ENCODE peak calls at places on chromosomes 16 and 17, in ten cellular contexts. B, M, S, J, U, P, I, L, X and F are unnamed samples. For H3K36me3 and H3K4me1, the result is how much of the 10 kb centered on the place peaks cover.

GRCh38 chr16:69107311-69107962 is 2.0 kb downstream of the HAS3 start:
- DNase-seq in B (no peak), M (peak), S (no peak), J (no peak), U (no peak), P (peak), I (peak), L (peak), X (peak), F (peak)

GRCh38 chr17:980406-981291 is 1.1 kb upstream of the NXN start:
- DNase-seq in B (peak), M (peak), S (peak), J (peak), U (no peak), P (peak), I (peak), L (peak), X (peak), F (peak)

GRCh38 chr17:44110823-44111633 is 12.4 kb downstream of the HDAC5 start:
- DNase-seq in B (peak), M (peak), S (peak), J (peak), U (peak), P (peak), I (peak), L (peak), X (peak), F (peak)

GRCh38 chr17:10532026-10532425 is 13.7 kb upstream of the MYH1 start:
- DNase-seq in B (no peak), M (no peak), S (no peak), J (no peak), U (no peak), P (no peak), I (no peak), L (no peak), X (no peak), F (no peak)

GRCh38 chr16:56295739-56296527 is 104.6 kb downstream of the GNAO1 start:
- DNase-seq in B (no peak), M (no peak), S (no peak), J (no peak), U (no peak), P (no peak), I (no peak), L (peak), X (no peak), F (no peak)

GRCh38 chr17:72021417-72022041 is 99.3 kb upstream of the SOX9 start:
- DNase-seq in B (peak), M (no peak), S (no peak), J (no peak), U (no peak), P (no peak), I (no peak), L (no peak), X (no peak), F (no peak)

GRCh38 chr17:68035131-68035522 is 408 bp upstream of the KPNA2 start:
- DNase-seq in B (peak), M (peak), S (peak), J (peak), U (peak), P (peak), I (peak), L (peak), X (peak), F (peak)

GRCh38 chr17:32878211-32878610 is 1.3 kb upstream of the MYO1D start:
- DNase-seq in B (no peak), M (peak), S (peak), J (no peak), U (no peak), P (peak), I (peak), L (no peak), X (no peak), F (peak)

GRCh38 chr17:77212833-77213777 is 72.3 kb downstream of the SEC14L1 start:
- DNase-seq in B (no peak), M (no peak), S (no peak), J (no peak), U (no peak), P (no peak), I (peak), L (peak), X (no peak), F (no peak)

GRCh38 chr17:33968350-33969044 is 286.6 kb upstream of the CCL2 start:
- DNase-seq in B (peak), M (peak), S (no peak), J (peak), U (no peak), P (no peak), I (no peak), L (no peak), X (peak), F (no peak)

GRCh38 chr16:15779664-15780351 is 77.0 kb downstream of the MYH11 start:
- DNase-seq in B (no peak), M (no peak), S (no peak), J (no peak), U (no peak), P (no peak), I (peak), L (no peak), X (no peak), F (no peak)

GRCh38 chr17:82297280-82297803 is 20.1 kb downstream of the CD7 start:
- DNase-seq in B (peak), M (peak), S (peak), J (peak), U (peak), P (peak), I (peak), L (no peak), X (no peak), F (peak)

GRCh38 chr17:72715906-72716572 is 376.4 kb downstream of the SLC39A11 start:
- DNase-seq in B (no peak), M (peak), S (no peak), J (no peak), U (no peak), P (no peak), I (no peak), L (no peak), X (no peak), F (no peak)

GRCh38 chr17:65191805-65192740 is 54.9 kb downstream of the RGS9 start:
- DNase-seq in B (no peak), M (peak), S (no peak), J (peak), U (no peak), P (no peak), I (no peak), L (no peak), X (no peak), F (no peak)

GRCh38 chr17:67461228-67461780 is 84.2 kb downstream of the PITPNC1 start:
- DNase-seq in B (no peak), M (no peak), S (no peak), J (no peak), U (no peak), P (no peak), I (no peak), L (no peak), X (peak), F (no peak)

GRCh38 chr17:8173871-8174322 is 2.3 kb downstream of the TMEM107 start:
- DNase-seq in B (peak), M (peak), S (no peak), J (no peak), U (no peak), P (no peak), I (no peak), L (no peak), X (peak), F (no peak)

DNA sequence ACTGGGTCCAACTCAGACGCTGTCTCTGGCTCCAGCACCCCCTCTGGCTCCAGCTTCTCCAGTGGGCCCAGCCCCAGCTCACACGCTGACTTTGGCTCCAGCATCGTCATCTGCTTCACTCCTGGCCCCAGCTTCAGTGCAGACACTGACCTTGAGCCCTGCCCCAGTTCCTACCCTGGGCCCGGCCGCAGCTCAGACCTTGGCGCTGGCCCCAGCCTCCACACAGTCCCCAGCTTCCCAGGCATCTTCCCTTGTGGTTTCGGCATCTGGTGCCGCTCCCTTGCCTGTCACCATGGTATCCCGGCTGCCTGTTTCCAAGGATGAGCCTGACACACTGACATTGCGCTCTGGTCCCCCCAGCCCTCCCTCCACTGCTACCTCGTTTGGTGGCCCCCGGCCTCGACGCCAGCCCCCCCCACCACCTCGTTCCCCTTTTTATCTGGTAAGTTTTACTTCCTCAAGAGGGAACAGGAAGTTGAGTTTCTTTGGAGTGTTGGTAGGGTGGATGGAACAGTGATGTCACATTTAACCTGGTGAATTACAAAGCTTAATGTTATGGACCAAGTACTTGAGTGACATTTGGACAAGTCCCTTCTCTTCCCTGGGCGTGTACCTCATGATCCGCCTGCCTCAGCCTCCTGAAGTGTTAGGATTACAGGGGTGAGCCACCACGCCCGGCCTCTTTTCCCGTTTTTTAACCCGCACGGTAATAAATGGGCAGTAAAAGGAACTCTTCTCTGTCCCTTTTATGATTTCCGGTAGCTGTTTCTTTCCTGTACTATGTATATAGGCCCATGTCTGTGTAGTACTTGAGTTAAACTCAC is 23.4 kb upstream of the PHKG2 start:
- DNase-seq in B (no peak), M (no peak), S (no peak), J (no peak), U (no peak), P (no peak), I (no peak), L (no peak), X (no peak), F (no peak)
- H3K36me3 ChIP-seq in B (half or more), M (half or more), S (under half), J (under half), U (half or more), P (half or more), I (under half), L (half or more), X (half or more), F (half or more)

GRCh38 chr16:2471016-2471652 is at the start of gene NTN3:
- DNase-seq in B (peak), M (peak), S (no peak), J (peak), U (no peak), P (no peak), I (no peak), L (peak), X (peak), F (no peak)
- H3K4me3 ChIP-seq in B (peak), M (peak), S (no peak), J (no peak), U (peak), P (peak), I (no peak), L (peak), X (no peak), F (no peak)

DNA sequence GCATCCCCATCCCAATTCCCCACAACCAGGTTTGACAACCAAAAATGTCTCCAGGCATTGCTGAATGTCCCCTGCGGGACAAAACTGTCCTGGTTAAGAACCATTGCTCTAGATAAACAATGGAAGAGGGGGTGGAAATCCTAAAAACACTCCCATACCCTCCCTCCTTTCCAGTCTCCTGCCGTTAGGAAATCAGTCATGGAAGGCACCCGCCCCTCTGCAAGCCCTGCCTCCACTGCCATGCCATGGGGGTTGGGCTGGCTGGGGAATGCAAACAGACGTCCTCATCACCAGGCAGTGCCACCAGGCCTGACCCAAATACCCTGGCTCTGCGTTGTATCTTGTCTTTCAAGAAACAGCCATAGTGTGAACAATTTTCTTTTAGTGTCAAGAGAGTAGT is 57.5 kb downstream of the CYTH1 start:
- DNase-seq in B (no peak), M (no peak), S (no peak), J (no peak), U (no peak), P (peak), I (no peak), L (no peak), X (peak), F (no peak)
- H3K4me1 ChIP-seq in B (half or more), M (under half), S (under half), J (half or more), U (under half), P (half or more), I (under half), L (under half), X (under half), F (under half)

GRCh38 chr17:16117149-16117548 is 98.2 kb downstream of the NCOR1 start:
- DNase-seq in B (no peak), M (no peak), S (no peak), J (no peak), U (no peak), P (no peak), I (no peak), L (no peak), X (no peak), F (no peak)
- H3K36me3 ChIP-seq in B (half or more), M (half or more), S (under half), J (under half), U (half or more), P (half or more), I (under half), L (half or more), X (half or more), F (under half)

GRCh38 chr17:55423535-55423934 is 1.9 kb upstream of the MMD start:
- DNase-seq in B (no peak), M (no peak), S (no peak), J (no peak), U (no peak), P (no peak), I (no peak), L (no peak), X (no peak), F (no peak)
- H3K4me3 ChIP-seq in B (peak), M (no peak), S (no peak), J (no peak), U (no peak), P (no peak), I (no peak), L (no peak), X (no peak), F (no peak)

GRCh38 chr16:75114946-75115825 is 1.4 kb downstream of the LDHD start:
- DNase-seq in B (no peak), M (no peak), S (no peak), J (no peak), U (no peak), P (no peak), I (no peak), L (no peak), X (peak), F (no peak)
- H3K4me1 ChIP-seq in B (under half), M (under half), S (under half), J (under half), U (under half), P (under half), I (under half), L (under half), X (under half), F (under half)

DNA sequence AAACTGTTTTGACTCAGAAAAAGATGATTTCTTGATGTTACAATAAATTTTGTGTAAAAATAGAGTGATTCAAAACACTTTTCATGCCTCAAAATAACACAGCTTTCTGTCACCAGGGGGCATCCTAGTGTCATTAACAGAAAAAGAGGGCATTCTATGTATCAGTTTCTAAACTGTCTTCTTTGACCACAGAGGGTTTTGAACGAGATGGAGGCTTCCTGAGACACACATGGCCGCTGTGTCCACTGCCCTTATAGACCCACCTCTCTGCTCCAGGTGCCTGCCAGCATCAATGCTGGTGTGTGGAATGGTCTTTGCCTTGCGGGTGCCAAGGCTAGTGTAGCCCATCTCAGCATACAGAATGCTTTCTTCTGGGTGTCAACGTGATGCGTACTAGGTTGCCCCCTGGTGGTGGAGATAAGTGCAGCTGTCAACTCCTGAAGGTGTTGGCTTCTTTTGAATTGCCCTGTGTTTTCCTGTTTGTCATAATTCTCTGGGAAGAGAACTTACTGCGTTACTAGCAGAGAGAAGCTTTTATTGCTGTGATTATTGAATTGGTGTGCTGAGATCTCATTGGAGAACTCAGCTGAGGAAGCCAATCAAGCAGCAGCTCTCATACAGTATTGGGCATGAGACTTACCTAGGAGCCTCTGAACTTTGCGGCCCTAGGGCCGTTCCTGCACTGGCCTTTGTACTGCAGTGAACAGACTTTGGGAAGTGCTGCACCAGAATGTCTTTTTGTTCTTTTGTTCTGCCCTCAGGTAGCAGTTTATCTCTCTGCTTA is 38.6 kb downstream of the USP10 start:
- DNase-seq in B (peak), M (peak), S (peak), J (peak), U (peak), P (peak), I (peak), L (peak), X (peak), F (peak)
- H3K36me3 ChIP-seq in B (half or more), M (under half), S (under half), J (under half), U (half or more), P (under half), I (under half), L (under half), X (half or more), F (under half)

GRCh38 chr16:5966004-5966403 is 868.4 kb upstream of the EEF2KMT start:
- DNase-seq in B (no peak), M (no peak), S (no peak), J (no peak), U (no peak), P (no peak), I (no peak), L (no peak), X (no peak), F (no peak)
- H3K4me3 ChIP-seq in B (no peak), M (no peak), S (no peak), J (no peak), U (no peak), P (no peak), I (no peak), L (no peak), X (no peak), F (no peak)

DNA sequence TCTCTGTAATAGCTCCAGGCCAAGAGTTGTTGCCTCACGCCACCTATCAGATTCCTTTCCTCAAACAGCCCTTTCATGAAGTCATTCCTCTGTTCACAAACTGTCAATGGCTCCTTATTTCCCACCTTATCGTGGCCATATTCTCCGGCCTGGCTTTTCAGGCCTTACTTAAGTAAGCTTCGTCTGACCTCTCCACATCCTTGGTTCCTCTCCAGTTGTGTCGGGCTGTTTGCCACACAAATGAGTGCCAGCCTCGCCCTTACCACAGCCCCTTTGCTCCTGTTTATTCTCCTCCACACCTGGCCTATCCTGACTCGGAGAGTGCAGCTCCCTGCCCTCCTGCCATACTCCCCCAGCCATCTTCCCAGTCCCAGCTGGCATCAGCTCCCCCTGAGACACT is 2.0 kb downstream of the TP53I13 start:
- DNase-seq in B (no peak), M (no peak), S (no peak), J (no peak), U (no peak), P (no peak), I (peak), L (no peak), X (peak), F (no peak)
- H3K4me1 ChIP-seq in B (under half), M (under half), S (under half), J (under half), U (under half), P (under half), I (under half), L (under half), X (under half), F (under half)

GRCh38 chr17:63790057-63790456 is 16.1 kb downstream of the DDX42 start:
- DNase-seq in B (no peak), M (no peak), S (no peak), J (no peak), U (no peak), P (no peak), I (no peak), L (no peak), X (no peak), F (no peak)
- H3K36me3 ChIP-seq in B (half or more), M (half or more), S (under half), J (under half), U (half or more), P (half or more), I (under half), L (half or more), X (half or more), F (under half)